ENCODE peak calls at places on chromosomes 13 and 19, in eight cellular contexts. One of them, this sample, is unnamed.

GRCh38 chr19:3387645-3388589 is 21.5 kb downstream of the NFIC start:
- DNase-seq in stimulated activated CD8-positive, alpha-beta memory T cell treated with anti-CD3 and anti-CD28 coated beads, Interleukin-2, amount 100 ng/mL, for 48 hours: no peak
- DNase-seq in H54: no peak
- DNase-seq in endothelial cell of umbilical vein: peak; percentile 68
- DNase-seq in mammary epithelial cell: peak; percentile 50
- DNase-seq in activated naive CD8-positive, alpha-beta T cell treated with anti-CD3 and anti-CD28 coated beads for 36 hours: no peak
- DNase-seq in cardiac fibroblast: no peak
- DNase-seq in prostate gland: peak; percentile 91
- DNase-seq in this sample: peak; percentile 67

GRCh38 chr13:109481046-109481445 is 305.3 kb downstream of the IRS2 start:
- DNase-seq in activated naive CD8-positive, alpha-beta T cell treated with anti-CD3 and anti-CD28 coated beads for 36 hours: no peak
- DNase-seq in stimulated activated CD8-positive, alpha-beta memory T cell treated with anti-CD3 and anti-CD28 coated beads, Interleukin-2, amount 100 ng/mL, for 48 hours: no peak
- DNase-seq in endothelial cell of umbilical vein: no peak
- DNase-seq in cardiac fibroblast: peak; percentile 79
- DNase-seq in mammary epithelial cell: no peak
- DNase-seq in H54: no peak
- DNase-seq in prostate gland: no peak
- DNase-seq in this sample: no peak

GRCh38 chr13:80399340-80400163 is 58.6 kb upstream of the SPRY2 start:
- DNase-seq in cardiac fibroblast: no peak
- DNase-seq in stimulated activated CD8-positive, alpha-beta memory T cell treated with anti-CD3 and anti-CD28 coated beads, Interleukin-2, amount 100 ng/mL, for 48 hours: no peak
- DNase-seq in H54: no peak
- DNase-seq in activated naive CD8-positive, alpha-beta T cell treated with anti-CD3 and anti-CD28 coated beads for 36 hours: no peak
- DNase-seq in endothelial cell of umbilical vein: no peak
- DNase-seq in mammary epithelial cell: peak; percentile 74
- DNase-seq in prostate gland: no peak
- DNase-seq in this sample: peak; percentile 93

GRCh38 chr19:7138402-7138801 is 68.9 kb downstream of the ZNF557 start:
- DNase-seq in cardiac fibroblast: no peak
- DNase-seq in H54: no peak
- DNase-seq in endothelial cell of umbilical vein: no peak
- DNase-seq in activated naive CD8-positive, alpha-beta T cell treated with anti-CD3 and anti-CD28 coated beads for 36 hours: no peak
- DNase-seq in mammary epithelial cell: no peak
- DNase-seq in prostate gland: no peak
- DNase-seq in stimulated activated CD8-positive, alpha-beta memory T cell treated with anti-CD3 and anti-CD28 coated beads, Interleukin-2, amount 100 ng/mL, for 48 hours: no peak
- DNase-seq in this sample: no peak

GRCh38 chr19:4456843-4457653 is 546 bp downstream of the UBXN6 start:
- DNase-seq in mammary epithelial cell: peak; percentile 25
- DNase-seq in H54: no peak
- DNase-seq in stimulated activated CD8-positive, alpha-beta memory T cell treated with anti-CD3 and anti-CD28 coated beads, Interleukin-2, amount 100 ng/mL, for 48 hours: peak; percentile 37
- DNase-seq in prostate gland: no peak
- DNase-seq in cardiac fibroblast: peak; percentile 50
- DNase-seq in endothelial cell of umbilical vein: peak; percentile 55
- DNase-seq in activated naive CD8-positive, alpha-beta T cell treated with anti-CD3 and anti-CD28 coated beads for 36 hours: peak; percentile 36
- DNase-seq in this sample: peak; percentile 52

GRCh38 chr19:34577531-34578101 is 96.1 kb downstream of the WTIP start:
- DNase-seq in endothelial cell of umbilical vein: no peak
- DNase-seq in prostate gland: no peak
- DNase-seq in activated naive CD8-positive, alpha-beta T cell treated with anti-CD3 and anti-CD28 coated beads for 36 hours: no peak
- DNase-seq in cardiac fibroblast: no peak
- DNase-seq in H54: no peak
- DNase-seq in stimulated activated CD8-positive, alpha-beta memory T cell treated with anti-CD3 and anti-CD28 coated beads, Interleukin-2, amount 100 ng/mL, for 48 hours: no peak
- DNase-seq in mammary epithelial cell: no peak
- DNase-seq in this sample: no peak

GRCh38 chr13:108929532-108929931 is 300.1 kb downstream of the MYO16 start:
- DNase-seq in prostate gland: no peak
- DNase-seq in endothelial cell of umbilical vein: no peak
- DNase-seq in activated naive CD8-positive, alpha-beta T cell treated with anti-CD3 and anti-CD28 coated beads for 36 hours: no peak
- DNase-seq in stimulated activated CD8-positive, alpha-beta memory T cell treated with anti-CD3 and anti-CD28 coated beads, Interleukin-2, amount 100 ng/mL, for 48 hours: no peak
- DNase-seq in H54: no peak
- DNase-seq in cardiac fibroblast: peak; percentile 30
- DNase-seq in mammary epithelial cell: no peak
- DNase-seq in this sample: no peak

GRCh38 chr13:85665286-85665685 is 133.9 kb downstream of the SLITRK6 start:
- DNase-seq in prostate gland: no peak
- DNase-seq in stimulated activated CD8-positive, alpha-beta memory T cell treated with anti-CD3 and anti-CD28 coated beads, Interleukin-2, amount 100 ng/mL, for 48 hours: no peak
- DNase-seq in H54: no peak
- DNase-seq in endothelial cell of umbilical vein: no peak
- DNase-seq in cardiac fibroblast: peak; percentile 7
- DNase-seq in activated naive CD8-positive, alpha-beta T cell treated with anti-CD3 and anti-CD28 coated beads for 36 hours: no peak
- DNase-seq in mammary epithelial cell: peak; percentile 63
- DNase-seq in this sample: peak; percentile 84

GRCh38 chr13:111330211-111330610 is 9.8 kb downstream of the TEX29 start:
- DNase-seq in stimulated activated CD8-positive, alpha-beta memory T cell treated with anti-CD3 and anti-CD28 coated beads, Interleukin-2, amount 100 ng/mL, for 48 hours: no peak
- DNase-seq in activated naive CD8-positive, alpha-beta T cell treated with anti-CD3 and anti-CD28 coated beads for 36 hours: no peak
- DNase-seq in H54: no peak
- DNase-seq in cardiac fibroblast: no peak
- DNase-seq in endothelial cell of umbilical vein: no peak
- DNase-seq in prostate gland: peak; percentile 2
- DNase-seq in mammary epithelial cell: no peak
- DNase-seq in this sample: no peak

GRCh38 chr19:2253106-2254051 is 2.8 kb downstream of the JSRP1 start:
- DNase-seq in cardiac fibroblast: no peak
- DNase-seq in prostate gland: no peak
- DNase-seq in H54: no peak
- DNase-seq in mammary epithelial cell: no peak
- DNase-seq in activated naive CD8-positive, alpha-beta T cell treated with anti-CD3 and anti-CD28 coated beads for 36 hours: peak; percentile 57
- DNase-seq in stimulated activated CD8-positive, alpha-beta memory T cell treated with anti-CD3 and anti-CD28 coated beads, Interleukin-2, amount 100 ng/mL, for 48 hours: no peak
- DNase-seq in endothelial cell of umbilical vein: no peak
- DNase-seq in this sample: no peak

GRCh38 chr13:60146491-60146890 is 17.2 kb downstream of the DIAPH3 start:
- DNase-seq in cardiac fibroblast: peak; percentile 41
- DNase-seq in activated naive CD8-positive, alpha-beta T cell treated with anti-CD3 and anti-CD28 coated beads for 36 hours: no peak
- DNase-seq in endothelial cell of umbilical vein: peak; percentile 32
- DNase-seq in H54: no peak
- DNase-seq in mammary epithelial cell: no peak
- DNase-seq in stimulated activated CD8-positive, alpha-beta memory T cell treated with anti-CD3 and anti-CD28 coated beads, Interleukin-2, amount 100 ng/mL, for 48 hours: no peak
- DNase-seq in prostate gland: no peak
- DNase-seq in this sample: no peak

GRCh38 chr13:40351537-40352384 is 314.7 kb downstream of the FOXO1 start:
- DNase-seq in H54: no peak
- DNase-seq in stimulated activated CD8-positive, alpha-beta memory T cell treated with anti-CD3 and anti-CD28 coated beads, Interleukin-2, amount 100 ng/mL, for 48 hours: no peak
- DNase-seq in mammary epithelial cell: no peak
- DNase-seq in cardiac fibroblast: no peak
- DNase-seq in prostate gland: no peak
- DNase-seq in activated naive CD8-positive, alpha-beta T cell treated with anti-CD3 and anti-CD28 coated beads for 36 hours: no peak
- DNase-seq in endothelial cell of umbilical vein: no peak
- DNase-seq in this sample: no peak

GRCh38 chr13:52411629-52412028 is 5.7 kb upstream of the THSD1 start:
- DNase-seq in stimulated activated CD8-positive, alpha-beta memory T cell treated with anti-CD3 and anti-CD28 coated beads, Interleukin-2, amount 100 ng/mL, for 48 hours: no peak
- DNase-seq in H54: peak; percentile 17
- DNase-seq in cardiac fibroblast: peak; percentile 71
- DNase-seq in activated naive CD8-positive, alpha-beta T cell treated with anti-CD3 and anti-CD28 coated beads for 36 hours: no peak
- DNase-seq in prostate gland: no peak
- DNase-seq in mammary epithelial cell: peak; percentile 98
- DNase-seq in endothelial cell of umbilical vein: no peak
- DNase-seq in this sample: peak; percentile 99

GRCh38 chr13:34863360-34864135 is 78.5 kb upstream of the NBEA start:
- DNase-seq in activated naive CD8-positive, alpha-beta T cell treated with anti-CD3 and anti-CD28 coated beads for 36 hours: no peak
- DNase-seq in H54: peak; percentile 10
- DNase-seq in prostate gland: no peak
- DNase-seq in cardiac fibroblast: peak; percentile 79
- DNase-seq in mammary epithelial cell: peak; percentile 88
- DNase-seq in stimulated activated CD8-positive, alpha-beta memory T cell treated with anti-CD3 and anti-CD28 coated beads, Interleukin-2, amount 100 ng/mL, for 48 hours: no peak
- DNase-seq in endothelial cell of umbilical vein: peak; percentile 27
- DNase-seq in this sample: peak; percentile 95

GRCh38 chr19:3316659-3317207 is 49.6 kb upstream of the NFIC start:
- DNase-seq in prostate gland: no peak
- DNase-seq in cardiac fibroblast: no peak
- DNase-seq in stimulated activated CD8-positive, alpha-beta memory T cell treated with anti-CD3 and anti-CD28 coated beads, Interleukin-2, amount 100 ng/mL, for 48 hours: no peak
- DNase-seq in H54: no peak
- DNase-seq in mammary epithelial cell: no peak
- DNase-seq in activated naive CD8-positive, alpha-beta T cell treated with anti-CD3 and anti-CD28 coated beads for 36 hours: no peak
- DNase-seq in endothelial cell of umbilical vein: no peak
- DNase-seq in this sample: no peak

GRCh38 chr19:15300533-15301194 is 31.7 kb downstream of the BRD4 start:
- DNase-seq in mammary epithelial cell: no peak
- DNase-seq in activated naive CD8-positive, alpha-beta T cell treated with anti-CD3 and anti-CD28 coated beads for 36 hours: peak; percentile 26
- DNase-seq in stimulated activated CD8-positive, alpha-beta memory T cell treated with anti-CD3 and anti-CD28 coated beads, Interleukin-2, amount 100 ng/mL, for 48 hours: no peak
- DNase-seq in endothelial cell of umbilical vein: no peak
- DNase-seq in H54: no peak
- DNase-seq in cardiac fibroblast: peak; percentile 93
- DNase-seq in prostate gland: no peak
- DNase-seq in this sample: peak; percentile 50

GRCh38 chr13:111434578-111435159 is 114.2 kb downstream of the TEX29 start:
- DNase-seq in cardiac fibroblast: no peak
- DNase-seq in stimulated activated CD8-positive, alpha-beta memory T cell treated with anti-CD3 and anti-CD28 coated beads, Interleukin-2, amount 100 ng/mL, for 48 hours: no peak
- DNase-seq in activated naive CD8-positive, alpha-beta T cell treated with anti-CD3 and anti-CD28 coated beads for 36 hours: no peak
- DNase-seq in mammary epithelial cell: no peak
- DNase-seq in prostate gland: no peak
- DNase-seq in H54: no peak
- DNase-seq in endothelial cell of umbilical vein: no peak
- DNase-seq in this sample: no peak

This sample was measured in epithelial cell of esophagus.